ENCODE peak calls at places on chromosomes 3 and 15, in four cellular contexts. One of them, this sample, is unnamed.

GRCh38 chr3:197495499-197495898 is 60.3 kb downstream of the BDH1 start:
- DNase-seq in colonic mucosa: no peak
- DNase-seq in HL-60: no peak
- DNase-seq in sigmoid colon: no peak
- DNase-seq in this sample: no peak

GRCh38 chr3:172709776-172710708 is 825 bp downstream of the NCEH1 start:
- DNase-seq in colonic mucosa: peak
- DNase-seq in HL-60: peak
- DNase-seq in sigmoid colon: peak
- DNase-seq in this sample: peak

GRCh38 chr3:52313774-52314188 is 2.3 kb upstream of the DNAH1 start:
- DNase-seq in colonic mucosa: no peak
- DNase-seq in HL-60: no peak
- DNase-seq in sigmoid colon: no peak
- DNase-seq in this sample: peak

GRCh38 chr3:52531636-52532516 is 1.8 kb downstream of the NT5DC2 start:
- DNase-seq in colonic mucosa: no peak
- DNase-seq in HL-60: no peak
- DNase-seq in sigmoid colon: peak
- DNase-seq in this sample: no peak

GRCh38 chr15:52789601-52790165 is 453 bp downstream of the ONECUT1 start:
- DNase-seq in colonic mucosa: no peak
- DNase-seq in HL-60: no peak
- DNase-seq in sigmoid colon: no peak
- DNase-seq in this sample: no peak

GRCh38 chr15:45091161-45091560 is 22.8 kb downstream of the DUOX2 start:
- DNase-seq in colonic mucosa: no peak
- DNase-seq in HL-60: no peak
- DNase-seq in sigmoid colon: no peak
- DNase-seq in this sample: peak

GRCh38 chr15:48856947-48857346 is 21.0 kb upstream of the EID1 start:
- DNase-seq in colonic mucosa: no peak
- DNase-seq in HL-60: no peak
- DNase-seq in sigmoid colon: no peak
- DNase-seq in this sample: peak

GRCh38 chr15:53918180-53919079 is 59.8 kb upstream of the UNC13C start:
- DNase-seq in colonic mucosa: no peak
- DNase-seq in HL-60: no peak
- DNase-seq in sigmoid colon: no peak
- DNase-seq in this sample: no peak

GRCh38 chr3:101195951-101196713 is 124.2 kb downstream of the IMPG2 start:
- DNase-seq in colonic mucosa: no peak
- DNase-seq in HL-60: no peak
- DNase-seq in sigmoid colon: no peak
- DNase-seq in this sample: peak

GRCh38 chr3:110579841-110580550 is 491.6 kb upstream of the NECTIN3 start:
- DNase-seq in colonic mucosa: no peak
- DNase-seq in HL-60: no peak
- DNase-seq in sigmoid colon: no peak
- DNase-seq in this sample: peak

GRCh38 chr3:138688871-138689299 is 80.3 kb downstream of the FAIM start:
- DNase-seq in colonic mucosa: no peak
- DNase-seq in HL-60: no peak
- DNase-seq in sigmoid colon: no peak
- DNase-seq in this sample: no peak
- TF ChIP-seq CTCF in colonic mucosa: no peak
- TF ChIP-seq CTCF in HL-60: no peak
- TF ChIP-seq CTCF in sigmoid colon: no peak
- TF ChIP-seq CTCF in this sample: no peak

GRCh38 chr15:73686781-73687256 is 2.6 kb downstream of the CD276 start:
- DNase-seq in colonic mucosa: no peak
- DNase-seq in HL-60: no peak
- DNase-seq in sigmoid colon: peak
- DNase-seq in this sample: peak

GRCh38 chr15:73688455-73688854 is 4.3 kb downstream of the CD276 start:
- DNase-seq in colonic mucosa: no peak
- DNase-seq in HL-60: no peak
- DNase-seq in sigmoid colon: peak
- DNase-seq in this sample: peak

GRCh38 chr15:73695773-73696640 is 11.8 kb downstream of the CD276 start:
- DNase-seq in colonic mucosa: no peak
- DNase-seq in HL-60: no peak
- DNase-seq in sigmoid colon: peak
- DNase-seq in this sample: no peak

GRCh38 chr15:73694419-73694818 is 10.2 kb downstream of the CD276 start:
- DNase-seq in colonic mucosa: no peak
- DNase-seq in HL-60: no peak
- DNase-seq in sigmoid colon: peak
- DNase-seq in this sample: peak

GRCh38 chr15:73691398-73691797 is 7.2 kb downstream of the CD276 start:
- DNase-seq in colonic mucosa: peak
- DNase-seq in HL-60: no peak
- DNase-seq in sigmoid colon: peak
- DNase-seq in this sample: peak
- TF ChIP-seq CTCF in colonic mucosa: no peak
- TF ChIP-seq CTCF in HL-60: no peak
- TF ChIP-seq CTCF in sigmoid colon: no peak
- TF ChIP-seq CTCF in this sample: peak

GRCh38 chr15:65414841-65415621 is 7.7 kb downstream of the IGDCC4 start:
- DNase-seq in colonic mucosa: no peak
- DNase-seq in HL-60: no peak
- DNase-seq in sigmoid colon: no peak
- DNase-seq in this sample: peak
- TF ChIP-seq CTCF in colonic mucosa: no peak
- TF ChIP-seq CTCF in HL-60: no peak
- TF ChIP-seq CTCF in sigmoid colon: no peak
- TF ChIP-seq CTCF in this sample: peak

GRCh38 chr3:166420071-166420470 is 582.8 kb upstream of the BCHE start:
- DNase-seq in colonic mucosa: no peak
- DNase-seq in HL-60: no peak
- DNase-seq in sigmoid colon: no peak
- DNase-seq in this sample: no peak

GRCh38 chr3:166425021-166425420 is 587.8 kb upstream of the BCHE start:
- DNase-seq in colonic mucosa: no peak
- DNase-seq in HL-60: no peak
- DNase-seq in sigmoid colon: no peak
- DNase-seq in this sample: no peak

DNA sequence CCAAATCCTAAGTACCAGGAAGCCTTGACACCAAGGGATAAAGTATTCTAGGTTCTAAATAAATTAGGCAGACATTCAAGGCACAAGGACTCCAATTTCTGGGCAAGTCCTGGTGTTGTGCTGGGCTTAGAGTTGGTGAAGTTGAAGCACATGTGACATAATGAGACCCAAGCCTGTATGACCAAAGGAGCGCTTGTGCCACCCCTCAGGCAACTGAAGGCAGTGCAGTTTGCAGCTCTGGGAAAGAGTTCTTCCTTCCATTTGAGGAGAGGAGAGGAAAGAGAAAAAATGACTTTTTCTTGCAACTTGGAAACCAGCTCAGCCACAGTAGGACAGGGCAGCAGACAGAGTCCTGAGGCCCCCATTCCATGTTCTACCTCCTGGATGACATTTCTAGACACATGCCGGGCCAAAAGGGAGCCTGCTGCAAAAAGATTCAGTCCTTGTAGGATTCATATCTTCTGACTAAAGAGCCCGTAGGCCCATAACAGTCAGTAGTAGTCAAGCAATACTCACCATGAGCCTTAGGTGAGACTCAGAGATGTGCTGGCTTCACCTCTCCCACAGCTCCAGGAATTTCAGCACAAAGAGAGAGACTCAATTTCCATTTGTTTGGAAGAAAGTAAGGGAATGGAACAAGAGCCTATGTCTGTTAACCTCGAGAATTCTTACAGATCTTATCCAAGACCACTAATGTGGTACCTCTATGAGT is 588.8 kb upstream of the BCHE start:
- DNase-seq in colonic mucosa: no peak
- DNase-seq in HL-60: no peak
- DNase-seq in sigmoid colon: no peak
- DNase-seq in this sample: no peak
- TF ChIP-seq CTCF in colonic mucosa: no peak
- TF ChIP-seq CTCF in HL-60: no peak
- TF ChIP-seq CTCF in sigmoid colon: no peak
- TF ChIP-seq CTCF in this sample: peak

GRCh38 chr3:186566772-186567071 is 417 bp downstream of the TBCCD1 start:
- DNase-seq in colonic mucosa: no peak
- DNase-seq in HL-60: no peak
- DNase-seq in sigmoid colon: no peak
- DNase-seq in this sample: no peak
- TF ChIP-seq CTCF in colonic mucosa: no peak
- TF ChIP-seq CTCF in HL-60: no peak
- TF ChIP-seq CTCF in sigmoid colon: no peak
- TF ChIP-seq CTCF in this sample: no peak

GRCh38 chr15:51737538-51738305 is at the start of gene LYSMD2:
- DNase-seq in colonic mucosa: peak
- DNase-seq in HL-60: peak
- DNase-seq in sigmoid colon: peak
- DNase-seq in this sample: peak

GRCh38 chr15:51736069-51736468 is 1.4 kb downstream of the LYSMD2 start:
- DNase-seq in colonic mucosa: peak
- DNase-seq in HL-60: peak
- DNase-seq in sigmoid colon: no peak
- DNase-seq in this sample: no peak

GRCh38 chr15:51735611-51736010 is 1.8 kb downstream of the LYSMD2 start:
- DNase-seq in colonic mucosa: peak
- DNase-seq in HL-60: no peak
- DNase-seq in sigmoid colon: no peak
- DNase-seq in this sample: no peak

GRCh38 chr15:51736646-51737537 is 563 bp downstream of the LYSMD2 start:
- DNase-seq in colonic mucosa: peak
- DNase-seq in HL-60: peak
- DNase-seq in sigmoid colon: peak
- DNase-seq in this sample: no peak

DNA sequence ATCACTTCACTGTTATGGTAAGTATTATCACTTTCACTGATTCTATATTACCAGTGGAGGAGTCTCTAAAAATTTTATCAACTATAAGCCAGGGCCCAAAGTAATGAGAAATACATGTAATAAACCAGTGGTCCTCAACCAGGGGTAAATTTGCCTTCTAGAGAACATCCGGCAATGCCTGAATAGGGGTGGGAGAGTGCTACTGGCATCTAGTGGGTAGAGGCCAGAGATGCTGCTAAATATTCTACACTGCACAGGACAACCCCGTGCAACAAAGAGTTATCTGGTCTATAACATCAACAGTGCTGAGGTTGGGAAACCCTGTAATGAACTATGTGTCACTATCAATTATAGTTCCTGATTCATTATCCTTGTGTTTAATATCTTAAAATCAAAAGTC is 2.2 kb downstream of the LYSMD2 start:
- DNase-seq in colonic mucosa: no peak
- DNase-seq in HL-60: peak
- DNase-seq in sigmoid colon: no peak
- DNase-seq in this sample: no peak
- TF ChIP-seq CTCF in colonic mucosa: no peak
- TF ChIP-seq CTCF in HL-60: no peak
- TF ChIP-seq CTCF in sigmoid colon: no peak
- TF ChIP-seq CTCF in this sample: peak

DNA sequence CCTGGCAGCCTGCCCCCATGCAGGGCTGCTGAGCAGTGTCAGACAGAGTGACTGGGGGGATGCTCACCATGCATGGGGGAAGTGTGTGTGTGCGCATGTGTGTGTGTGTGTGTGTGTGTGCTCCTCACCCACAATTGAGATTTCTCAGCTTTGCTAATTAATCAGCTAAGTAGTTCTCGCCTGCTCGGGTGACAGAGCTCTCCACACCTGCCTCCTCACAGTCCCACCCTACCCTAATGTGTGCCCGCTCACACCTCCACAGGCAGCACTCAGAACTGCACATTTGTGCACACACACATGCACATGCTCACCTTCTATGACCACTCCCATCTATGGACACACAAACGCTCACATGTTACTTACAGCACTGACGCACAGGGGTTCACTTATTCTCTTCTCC is 37.3 kb downstream of the CACNA2D2 start:
- DNase-seq in colonic mucosa: no peak
- DNase-seq in HL-60: no peak
- DNase-seq in sigmoid colon: no peak
- DNase-seq in this sample: no peak
- TF ChIP-seq CTCF in colonic mucosa: no peak
- TF ChIP-seq CTCF in HL-60: no peak
- TF ChIP-seq CTCF in sigmoid colon: no peak
- TF ChIP-seq CTCF in this sample: no peak